ENCODE peak calls at places on chromosome 18, in four cellular contexts. Z is K562, S is A549, F is GM12878. A is an unnamed sample.

GRCh38 chr18:50866765-50867164 is 12.2 kb upstream of the ME2 start:
- DNase-seq in Z (no peak), F (no peak), S (no peak), A (no peak)

GRCh38 chr18:48909721-48910120 is 41.0 kb downstream of the SMAD7 start:
- DNase-seq in S (no peak), F (no peak), Z (no peak), A (no peak)

GRCh38 chr18:74519320-74520095 is 14.8 kb upstream of the CNDP1 start:
- DNase-seq in Z (no peak), S (no peak), F (no peak), A (no peak)

GRCh38 chr18:64365106-64365505 is 216.2 kb upstream of the LINC00305 start:
- DNase-seq in Z (no peak), F (no peak), S (no peak), A (no peak)

GRCh38 chr18:33841221-33841967 is 263.4 kb downstream of the ASXL3 start:
- DNase-seq in Z (no peak), S (no peak), F (no peak), A (no peak)

GRCh38 chr18:67232406-67232805 is 284.1 kb downstream of the DSEL start:
- DNase-seq in Z (no peak), F (no peak), S (peak), A (peak)

GRCh38 chr18:22171263-22171838 is 2.0 kb downstream of the GATA6 start:
- DNase-seq in Z (no peak), S (no peak), F (no peak), A (no peak)

GRCh38 chr18:21703241-21703820 is 1.2 kb downstream of the ABHD3 start:
- DNase-seq in Z (peak), F (peak), S (no peak), A (peak)

GRCh38 chr18:48191494-48191893 is 217.7 kb downstream of the ZBTB7C start:
- DNase-seq in F (no peak), S (no peak), Z (no peak), A (no peak)

GRCh38 chr18:48042431-48042830 is 112.0 kb upstream of the SMAD2 start:
- DNase-seq in F (no peak), Z (no peak), S (no peak), A (no peak)

GRCh38 chr18:42052137-42052708 is 97.2 kb downstream of the PIK3C3 start:
- DNase-seq in Z (no peak), F (no peak), S (no peak), A (peak)

GRCh38 chr18:57275111-57275510 is 77.2 kb upstream of the ST8SIA3 start:
- DNase-seq in S (no peak), Z (no peak), F (no peak), A (no peak)

GRCh38 chr18:48941672-48942071 is 9.1 kb downstream of the SMAD7 start:
- DNase-seq in F (no peak), Z (no peak), S (no peak), A (no peak)

GRCh38 chr18:42112657-42113420 is 157.8 kb downstream of the PIK3C3 start:
- DNase-seq in F (no peak), S (no peak), Z (no peak), A (no peak)

GRCh38 chr18:54479365-54479764 is 111.7 kb upstream of the DYNAP start:
- DNase-seq in S (no peak), F (no peak), Z (no peak), A (no peak)

GRCh38 chr18:25321869-25322268 is 30.1 kb downstream of the ZNF521 start:
- DNase-seq in S (no peak), Z (no peak), F (no peak), A (no peak)

GRCh38 chr18:72692086-72692485 is 147.9 kb upstream of the CBLN2 start:
- DNase-seq in Z (no peak), F (no peak), S (no peak), A (no peak)

GRCh38 chr18:79962835-79963657 is 1.4 kb upstream of the HSBP1L1 start:
- DNase-seq in F (peak), S (no peak), Z (no peak), A (no peak)

GRCh38 chr18:68721681-68722583 is 7.0 kb upstream of the TMX3 start:
- DNase-seq in Z (no peak), F (peak), S (no peak), A (no peak)

GRCh38 chr18:61898576-61899205 is 5.9 kb upstream of the RNF152 start:
- DNase-seq in F (no peak), S (no peak), Z (no peak), A (no peak)

GRCh38 chr18:45871655-45872054 is 46.2 kb downstream of the SIGLEC15 start:
- DNase-seq in F (no peak), S (no peak), Z (no peak), A (peak)

GRCh38 chr18:70126832-70127231 is 78.7 kb downstream of the RTTN start:
- DNase-seq in Z (no peak), S (no peak), F (no peak), A (no peak)

GRCh38 chr18:67553471-67553870 is 37.0 kb upstream of the DSEL start:
- DNase-seq in Z (no peak), F (no peak), S (no peak), A (peak)

GRCh38 chr18:73824684-73825083 is 322.9 kb downstream of the FBXO15 start:
- DNase-seq in S (no peak), F (no peak), Z (no peak), A (peak)

GRCh38 chr18:51666717-51667320 is 469.3 kb upstream of the MEX3C start:
- DNase-seq in Z (no peak), S (peak), F (no peak), A (no peak)

GRCh38 chr18:55038162-55038561 is 78.9 kb upstream of the CCDC68 start:
- DNase-seq in F (no peak), S (no peak), Z (no peak), A (peak)

DNA sequence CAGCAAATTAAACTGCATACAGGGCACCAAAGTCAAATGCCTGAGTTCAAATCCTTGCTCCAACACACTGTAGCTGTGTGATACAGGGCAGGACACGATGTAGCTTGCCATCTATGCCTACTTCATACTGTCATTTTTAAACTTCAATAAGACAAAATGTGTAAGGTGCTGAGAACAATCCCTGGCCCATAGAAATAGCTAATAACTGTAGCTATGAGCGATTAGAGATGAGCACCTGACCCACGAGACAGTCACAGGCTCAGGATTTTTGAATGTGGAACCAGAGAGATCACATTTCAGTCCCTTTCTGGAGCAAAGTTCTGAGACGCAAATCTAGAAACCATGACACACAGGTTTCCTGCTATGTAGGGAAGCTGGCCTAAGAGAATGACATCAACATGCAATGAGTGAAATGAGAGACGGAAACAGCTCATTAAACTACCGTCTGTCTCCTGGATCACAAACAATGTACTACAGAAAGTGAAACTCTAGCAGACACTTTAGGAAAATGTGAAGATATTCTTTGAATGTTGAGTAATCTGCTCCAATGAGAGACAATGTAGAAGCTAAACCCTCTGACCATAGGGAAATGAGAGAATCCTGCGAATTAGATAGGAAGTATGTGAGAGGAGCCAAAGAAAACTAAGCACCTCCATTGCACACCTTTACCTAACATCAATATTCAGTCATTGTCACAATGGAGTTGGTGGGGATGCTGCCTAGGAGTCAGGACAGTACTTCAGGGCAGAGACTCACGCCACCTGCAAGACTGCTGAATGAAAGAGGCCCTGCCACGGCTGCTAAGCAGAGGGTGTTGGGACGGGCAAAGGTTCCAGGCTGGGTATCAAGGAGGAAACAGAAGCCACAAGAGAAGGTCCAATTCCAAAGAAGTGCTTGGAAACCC is 25.5 kb downstream of the B4GALT6 start:
- DNase-seq in S (no peak), Z (no peak), F (peak), A (no peak)
- TF ChIP-seq ELK1 in S (no peak), Z (no peak), F (no peak), A (no peak)

DNA sequence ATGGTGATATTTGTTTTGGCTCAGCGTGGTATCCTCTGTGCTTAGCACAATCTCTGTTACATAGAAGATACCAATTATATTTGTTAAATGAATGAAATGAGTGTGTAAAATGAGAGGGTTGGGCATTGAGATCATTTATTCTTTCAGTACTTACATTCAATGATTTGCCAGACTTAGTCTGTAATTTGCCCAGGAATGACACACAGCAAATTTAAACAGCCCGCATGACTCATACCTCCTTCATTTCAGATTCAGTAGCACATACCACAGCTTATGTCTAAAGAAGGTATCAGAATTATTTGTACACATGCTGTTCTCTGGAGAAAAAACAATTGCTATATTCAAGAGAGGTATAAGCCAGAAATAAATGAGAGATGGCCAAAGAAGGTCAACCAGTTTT is 37.0 kb downstream of the KLHL14 start:
- DNase-seq in S (no peak), F (no peak), Z (no peak), A (peak)
- TF ChIP-seq ELK1 in S (no peak), F (no peak), Z (no peak), A (no peak)

DNA sequence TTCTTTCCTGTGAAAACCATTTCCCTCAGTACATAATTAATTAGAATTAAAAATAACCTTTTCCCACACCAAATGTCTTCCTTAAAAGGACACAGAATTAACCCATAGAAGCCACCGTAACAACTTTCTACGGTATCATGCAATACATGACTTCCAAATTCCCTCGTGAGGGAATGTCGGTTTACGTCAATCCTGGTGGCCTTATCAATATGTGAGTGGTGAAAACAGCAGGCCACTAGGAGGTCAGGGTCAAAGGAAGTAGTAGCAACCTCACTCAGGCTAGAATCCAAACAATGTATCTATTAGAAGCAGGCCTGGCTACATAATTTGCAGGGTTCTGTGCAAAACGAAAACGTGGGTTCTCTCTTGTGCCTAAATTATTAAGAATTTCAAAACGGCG is 112.2 kb downstream of the GAREM1 start:
- DNase-seq in Z (no peak), S (no peak), F (no peak), A (no peak)
- TF ChIP-seq ELK1 in Z (no peak), S (no peak), F (no peak), A (no peak)

DNA sequence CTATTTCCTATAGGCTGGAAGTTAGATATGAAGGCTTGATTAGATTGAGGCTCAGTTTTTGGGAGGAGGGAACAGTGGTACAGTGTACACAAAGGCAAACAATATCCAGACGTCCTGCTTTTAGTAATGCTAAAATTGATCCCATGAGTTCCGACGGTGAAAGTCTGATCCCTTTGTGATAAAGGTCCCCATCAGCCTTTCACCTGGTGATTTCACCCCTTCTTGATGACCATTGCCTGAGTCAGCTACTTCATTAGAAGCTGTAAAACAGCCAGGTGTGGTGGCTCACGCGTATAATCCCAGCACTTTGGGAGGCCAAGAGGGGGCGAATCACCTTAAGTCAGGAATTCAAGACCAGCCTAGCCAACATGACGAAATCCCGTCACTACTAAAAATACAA is 29.7 kb downstream of the TWSG1 start:
- DNase-seq in F (no peak), S (no peak), Z (no peak), A (no peak)
- TF ChIP-seq ELK1 in F (no peak), S (no peak), Z (no peak), A (no peak)

DNA sequence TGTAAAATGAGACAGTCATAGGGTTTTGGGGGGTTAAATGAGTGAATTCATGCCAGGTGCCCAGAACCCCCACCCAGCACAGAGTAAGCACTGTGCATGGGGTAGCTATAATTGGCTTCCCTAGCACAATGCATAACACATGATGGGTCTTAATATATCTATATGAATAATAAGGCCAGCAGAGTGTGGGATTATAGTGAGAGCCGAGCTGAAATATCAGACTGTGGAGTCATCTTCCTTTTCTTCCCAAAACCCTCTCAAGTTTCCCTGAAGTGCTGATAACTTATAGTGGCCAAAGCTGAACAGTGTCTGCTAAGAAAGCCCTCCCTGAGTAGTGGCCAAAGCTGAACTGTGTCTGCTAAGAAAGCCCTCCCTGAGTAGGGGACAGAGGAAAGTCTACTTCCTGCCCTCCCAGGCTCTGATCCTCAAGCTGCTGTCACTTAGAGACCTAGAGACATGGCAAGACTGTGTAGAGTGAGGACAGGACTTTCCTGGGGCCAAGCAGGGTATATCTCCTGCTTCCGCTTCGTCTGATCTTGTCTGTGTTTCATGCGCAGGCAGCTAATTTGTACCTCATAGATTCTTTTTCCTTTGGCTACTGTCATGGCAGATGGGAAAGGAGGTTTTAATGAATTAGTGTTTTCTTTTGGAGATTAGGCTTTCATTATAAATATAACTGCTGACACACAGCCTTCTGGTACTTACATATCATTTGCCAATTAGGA is 94.8 kb downstream of the FHOD3 start:
- DNase-seq in S (no peak), Z (no peak), F (no peak), A (peak)
- TF ChIP-seq ELK1 in S (no peak), Z (no peak), F (no peak), A (no peak)

DNA sequence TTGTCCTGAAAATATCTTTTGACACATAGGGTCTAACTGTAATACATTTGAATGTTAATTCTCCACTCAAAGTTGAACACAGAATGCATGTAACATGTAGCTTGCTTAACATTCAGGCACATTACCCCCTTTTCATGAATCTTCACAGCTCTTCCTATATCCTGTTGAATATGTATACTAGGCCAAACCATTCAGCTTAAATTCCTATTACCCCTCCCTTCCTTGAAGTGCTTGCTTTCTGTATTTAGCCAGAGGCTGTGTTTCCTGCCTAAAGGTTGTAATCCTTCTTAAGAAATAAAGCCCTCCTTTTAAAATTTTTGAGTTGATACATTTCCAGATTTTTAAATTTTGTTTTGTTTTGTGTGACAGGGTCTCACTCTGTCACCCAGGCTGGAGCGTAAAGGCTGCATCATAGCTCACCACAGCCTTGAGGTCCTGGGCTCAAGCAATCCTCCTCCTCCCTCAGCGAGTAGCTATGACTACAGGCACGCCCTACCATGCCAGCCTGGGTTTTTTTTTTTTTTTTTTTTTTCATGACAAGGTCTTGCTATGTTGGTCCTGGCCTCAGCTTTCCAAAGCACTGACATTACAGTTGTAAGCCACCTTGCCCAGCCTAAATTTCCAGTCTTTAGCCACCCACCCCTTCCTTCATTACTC is 357.6 kb downstream of the DSC3 start:
- DNase-seq in S (no peak), Z (no peak), F (no peak), A (no peak)
- TF ChIP-seq ELK1 in S (no peak), Z (no peak), F (no peak), A (no peak)

DNA sequence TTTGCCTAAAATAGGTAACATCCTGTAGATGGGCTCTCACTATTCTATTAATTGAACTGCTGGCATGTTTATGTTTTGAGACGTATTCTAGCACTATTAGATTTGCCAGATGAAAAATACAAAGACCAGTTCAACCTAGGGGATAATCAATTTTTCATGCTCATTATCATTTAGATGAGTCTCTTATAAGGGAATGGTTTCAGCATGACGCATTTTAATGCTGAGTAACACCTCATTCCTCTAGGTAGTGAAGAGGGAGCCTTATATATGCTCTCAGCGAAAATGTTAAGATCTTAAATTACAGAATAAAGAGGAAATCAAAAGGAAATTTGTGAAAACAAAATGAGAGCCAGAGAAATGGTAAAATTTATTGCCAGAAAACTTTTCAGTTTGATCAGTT is 112.6 kb downstream of the ADCYAP1 start:
- DNase-seq in F (no peak), S (no peak), Z (no peak), A (no peak)
- TF ChIP-seq ELK1 in F (no peak), S (no peak), Z (no peak), A (no peak)